ENCODE peak calls at places on chromosomes 2 and 18, in four cellular contexts. I, T, J and G are unnamed samples.

GRCh38 chr2:134135793-134136192 is 118.1 kb upstream of the MGAT5 start:
- DNase-seq in I (no peak), T (no peak), J (no peak), G (no peak)

GRCh38 chr2:85827879-85828569 is 60.8 kb downstream of the ST3GAL5 start:
- DNase-seq in J (no peak), I (no peak), T (no peak), G (no peak)

GRCh38 chr2:196742685-196743084 is 56.8 kb downstream of the GTF3C3 start:
- DNase-seq in J (no peak), I (no peak), T (no peak), G (no peak)

GRCh38 chr2:171210216-171210863 is 49.6 kb upstream of the TLK1 start:
- DNase-seq in I (no peak), J (no peak), T (no peak), G (no peak)

GRCh38 chr2:126798276-126799140 is 100.2 kb upstream of the TEX51 start:
- DNase-seq in J (no peak), I (no peak), T (no peak), G (no peak)

GRCh38 chr2:18991177-18992168 is 366.9 kb downstream of the OSR1 start:
- DNase-seq in I (peak), T (peak), J (peak), G (peak)

GRCh38 chr2:240727913-240728312 is 36.2 kb downstream of the AQP12A start:
- DNase-seq in J (no peak), I (no peak), T (no peak), G (no peak)

GRCh38 chr18:34297287-34297686 is 72.6 kb upstream of the NOL4 start:
- DNase-seq in I (no peak), T (no peak), J (no peak), G (no peak)

GRCh38 chr2:84212611-84213314 is 246.3 kb downstream of the SUCLG1 start:
- DNase-seq in T (no peak), I (no peak), J (no peak), G (no peak)

GRCh38 chr2:119475225-119475856 is 43.7 kb downstream of the TMEM37 start:
- DNase-seq in T (no peak), J (no peak), I (no peak), G (no peak)

GRCh38 chr2:172643142-172643541 is 87.3 kb downstream of the PDK1 start:
- DNase-seq in T (no peak), I (no peak), J (peak), G (no peak)

GRCh38 chr2:1132328-1132964 is 181.8 kb downstream of the SNTG2 start:
- DNase-seq in J (no peak), T (no peak), I (no peak), G (no peak)

GRCh38 chr2:36549063-36549662 is 48.8 kb downstream of the FEZ2 start:
- DNase-seq in T (no peak), J (no peak), I (no peak), G (no peak)

GRCh38 chr2:11675423-11676112 is 5.6 kb upstream of the NTSR2 start:
- DNase-seq in I (no peak), J (no peak), T (no peak), G (peak)

GRCh38 chr2:71000780-71001591 is 6.3 kb upstream of the TEX261 start:
- DNase-seq in J (peak), I (peak), T (peak), G (no peak)

GRCh38 chr2:11582526-11583202 is 48.8 kb downstream of the GREB1 start:
- DNase-seq in J (peak), T (peak), I (peak), G (no peak)

GRCh38 chr18:38884050-38884449 is 1318.5 kb upstream of the CELF4 start:
- DNase-seq in T (no peak), I (no peak), J (no peak), G (no peak)

GRCh38 chr18:34978953-34979608 is 62.1 kb upstream of the MAPRE2 start:
- DNase-seq in I (peak), T (peak), J (peak), G (peak)

GRCh38 chr2:26302846-26303245 is 43.1 kb upstream of the SELENOI start:
- DNase-seq in J (peak), I (peak), T (no peak), G (no peak)

GRCh38 chr2:199999166-199999565 is 43.8 kb downstream of the MAIP1 start:
- DNase-seq in I (no peak), J (no peak), T (no peak), G (no peak)

GRCh38 chr2:176565641-176566323 is 296.5 kb downstream of the MTX2 start:
- DNase-seq in T (peak), I (no peak), J (no peak), G (no peak)

GRCh38 chr2:133568172-133568571 is at the start of gene NCKAP5:
- DNase-seq in T (no peak), I (peak), J (no peak), G (no peak)

GRCh38 chr2:25000503-25001328 is 29.0 kb upstream of the DNAJC27 start:
- DNase-seq in I (peak), J (no peak), T (no peak), G (no peak)

GRCh38 chr2:45833301-45833967 is 182.0 kb downstream of the PRKCE start:
- DNase-seq in T (no peak), I (no peak), J (no peak), G (no peak)

GRCh38 chr2:39422700-39423099 is 14.4 kb downstream of the MAP4K3 start:
- DNase-seq in J (no peak), T (no peak), I (no peak), G (no peak)

GRCh38 chr2:103669579-103669978 is 907.7 kb downstream of the TMEM182 start:
- DNase-seq in I (no peak), T (no peak), J (no peak), G (no peak)

GRCh38 chr2:42110287-42110973 is 58.7 kb upstream of the EML4 start:
- DNase-seq in I (peak), T (no peak), J (no peak), G (no peak)

GRCh38 chr2:10252651-10253050 is 50.1 kb upstream of the HPCAL1 start:
- DNase-seq in T (no peak), I (no peak), J (no peak), G (no peak)

GRCh38 chr2:239328306-239329191 is 72.3 kb downstream of the HDAC4 start:
- DNase-seq in I (peak), J (no peak), T (peak), G (peak)

GRCh38 chr2:126534508-126534907 is 121.5 kb upstream of the GYPC start:
- DNase-seq in T (no peak), J (no peak), I (no peak), G (no peak)

GRCh38 chr18:73626221-73626620 is 521.4 kb downstream of the FBXO15 start:
- DNase-seq in T (no peak), J (no peak), I (no peak), G (no peak)

GRCh38 chr2:195639238-195639858 is 17.7 kb upstream of the SLC39A10 start:
- DNase-seq in J (no peak), T (no peak), I (no peak), G (no peak)

GRCh38 chr2:238383743-238384370 is 42.9 kb upstream of the ASB1 start:
- DNase-seq in I (no peak), T (no peak), J (no peak), G (no peak)

GRCh38 chr2:205627085-205627484 is 55.2 kb upstream of the NRP2 start:
- DNase-seq in I (no peak), J (no peak), T (no peak), G (no peak)

GRCh38 chr2:27889774-27890145 is 427 bp downstream of the RBKS start:
- DNase-seq in J (no peak), I (no peak), T (no peak), G (no peak)

GRCh38 chr2:51722311-51722710 is 690.4 kb upstream of the NRXN1 start:
- DNase-seq in T (no peak), J (no peak), I (peak), G (no peak)